ENCODE peak calls at places on chromosomes 2 and 18, in four cellular contexts. One of them, this sample, is unnamed.

GRCh38 chr18:55422456-55423185 is 165.4 kb downstream of the TCF4 start:
- DNase-seq in OCI-M1: no peak
- DNase-seq in NCI-H1092: no peak
- DNase-seq in activated T-helper 9 cell treated with anti-CD3 and anti-CD28 coated beads, Interleukin-2, amount 50 U/mL, for 16 hours: no peak
- DNase-seq in this sample: no peak

GRCh38 chr18:6052449-6052913 is 157.2 kb upstream of the TMEM200C start:
- DNase-seq in OCI-M1: no peak
- DNase-seq in NCI-H1092: no peak
- DNase-seq in activated T-helper 9 cell treated with anti-CD3 and anti-CD28 coated beads, Interleukin-2, amount 50 U/mL, for 16 hours: no peak
- DNase-seq in this sample: no peak

GRCh38 chr2:96773922-96774321 is 13.2 kb downstream of the CNNM4 start:
- DNase-seq in OCI-M1: peak
- DNase-seq in NCI-H1092: no peak
- DNase-seq in activated T-helper 9 cell treated with anti-CD3 and anti-CD28 coated beads, Interleukin-2, amount 50 U/mL, for 16 hours: peak
- DNase-seq in this sample: no peak

GRCh38 chr2:224412064-224412921 is 10.4 kb upstream of the FAM124B start:
- DNase-seq in OCI-M1: no peak
- DNase-seq in NCI-H1092: no peak
- DNase-seq in activated T-helper 9 cell treated with anti-CD3 and anti-CD28 coated beads, Interleukin-2, amount 50 U/mL, for 16 hours: no peak
- DNase-seq in this sample: no peak

GRCh38 chr2:147909178-147909577 is 64.3 kb downstream of the ACVR2A start:
- DNase-seq in OCI-M1: no peak
- DNase-seq in NCI-H1092: no peak
- DNase-seq in activated T-helper 9 cell treated with anti-CD3 and anti-CD28 coated beads, Interleukin-2, amount 50 U/mL, for 16 hours: no peak
- DNase-seq in this sample: no peak

GRCh38 chr2:201237486-201238241 is 22.7 kb upstream of the CASP8 start:
- DNase-seq in OCI-M1: peak
- DNase-seq in NCI-H1092: no peak
- DNase-seq in activated T-helper 9 cell treated with anti-CD3 and anti-CD28 coated beads, Interleukin-2, amount 50 U/mL, for 16 hours: no peak
- DNase-seq in this sample: no peak

GRCh38 chr2:61470122-61470951 is 550 bp downstream of the USP34 start:
- DNase-seq in OCI-M1: peak
- DNase-seq in NCI-H1092: peak
- DNase-seq in activated T-helper 9 cell treated with anti-CD3 and anti-CD28 coated beads, Interleukin-2, amount 50 U/mL, for 16 hours: peak
- DNase-seq in this sample: peak

GRCh38 chr18:74271656-74272055 is 20.1 kb downstream of the CYB5A start:
- DNase-seq in OCI-M1: no peak
- DNase-seq in NCI-H1092: no peak
- DNase-seq in activated T-helper 9 cell treated with anti-CD3 and anti-CD28 coated beads, Interleukin-2, amount 50 U/mL, for 16 hours: no peak
- DNase-seq in this sample: no peak

GRCh38 chr18:41875094-41875780 is 79.8 kb upstream of the PIK3C3 start:
- DNase-seq in OCI-M1: no peak
- DNase-seq in NCI-H1092: no peak
- DNase-seq in activated T-helper 9 cell treated with anti-CD3 and anti-CD28 coated beads, Interleukin-2, amount 50 U/mL, for 16 hours: no peak
- DNase-seq in this sample: no peak

GRCh38 chr2:149597050-149598013 is 9.8 kb upstream of the MMADHC start:
- DNase-seq in OCI-M1: peak
- DNase-seq in NCI-H1092: peak
- DNase-seq in activated T-helper 9 cell treated with anti-CD3 and anti-CD28 coated beads, Interleukin-2, amount 50 U/mL, for 16 hours: peak
- DNase-seq in this sample: peak

GRCh38 chr2:174003635-174004310 is 38.6 kb upstream of the SP3 start:
- DNase-seq in OCI-M1: no peak
- DNase-seq in NCI-H1092: no peak
- DNase-seq in activated T-helper 9 cell treated with anti-CD3 and anti-CD28 coated beads, Interleukin-2, amount 50 U/mL, for 16 hours: no peak
- DNase-seq in this sample: no peak

GRCh38 chr18:61676763-61677434 is 215.9 kb downstream of the RNF152 start:
- DNase-seq in OCI-M1: no peak
- DNase-seq in NCI-H1092: no peak
- DNase-seq in activated T-helper 9 cell treated with anti-CD3 and anti-CD28 coated beads, Interleukin-2, amount 50 U/mL, for 16 hours: no peak
- DNase-seq in this sample: no peak

GRCh38 chr2:10097352-10098148 is 17.3 kb upstream of the CYS1 start:
- DNase-seq in OCI-M1: peak
- DNase-seq in NCI-H1092: no peak
- DNase-seq in activated T-helper 9 cell treated with anti-CD3 and anti-CD28 coated beads, Interleukin-2, amount 50 U/mL, for 16 hours: no peak
- DNase-seq in this sample: peak

GRCh38 chr18:9017900-9018217 is 84.6 kb upstream of the NDUFV2 start:
- DNase-seq in OCI-M1: no peak
- DNase-seq in NCI-H1092: no peak
- DNase-seq in activated T-helper 9 cell treated with anti-CD3 and anti-CD28 coated beads, Interleukin-2, amount 50 U/mL, for 16 hours: no peak
- DNase-seq in this sample: no peak

GRCh38 chr2:42385225-42385624 is 24.2 kb upstream of the COX7A2L start:
- DNase-seq in OCI-M1: peak
- DNase-seq in NCI-H1092: no peak
- DNase-seq in activated T-helper 9 cell treated with anti-CD3 and anti-CD28 coated beads, Interleukin-2, amount 50 U/mL, for 16 hours: no peak
- DNase-seq in this sample: peak

GRCh38 chr2:179340678-179341077 is 76.0 kb upstream of the SESTD1 start:
- DNase-seq in OCI-M1: peak
- DNase-seq in NCI-H1092: peak
- DNase-seq in activated T-helper 9 cell treated with anti-CD3 and anti-CD28 coated beads, Interleukin-2, amount 50 U/mL, for 16 hours: no peak
- DNase-seq in this sample: peak

GRCh38 chr2:159124931-159125467 is 156.6 kb downstream of the TANC1 start:
- DNase-seq in OCI-M1: peak
- DNase-seq in NCI-H1092: no peak
- DNase-seq in activated T-helper 9 cell treated with anti-CD3 and anti-CD28 coated beads, Interleukin-2, amount 50 U/mL, for 16 hours: no peak
- DNase-seq in this sample: no peak

GRCh38 chr2:84906900-84907714 is 1.7 kb downstream of the TMSB10 start:
- DNase-seq in OCI-M1: peak
- DNase-seq in NCI-H1092: no peak
- DNase-seq in activated T-helper 9 cell treated with anti-CD3 and anti-CD28 coated beads, Interleukin-2, amount 50 U/mL, for 16 hours: no peak
- DNase-seq in this sample: no peak

GRCh38 chr2:110678457-110679336 is 834 bp upstream of the BUB1 start:
- DNase-seq in OCI-M1: peak
- DNase-seq in NCI-H1092: peak
- DNase-seq in activated T-helper 9 cell treated with anti-CD3 and anti-CD28 coated beads, Interleukin-2, amount 50 U/mL, for 16 hours: no peak
- DNase-seq in this sample: peak

GRCh38 chr2:191109888-191110287 is 40.9 kb downstream of the STAT4 start:
- DNase-seq in OCI-M1: no peak
- DNase-seq in NCI-H1092: no peak
- DNase-seq in activated T-helper 9 cell treated with anti-CD3 and anti-CD28 coated beads, Interleukin-2, amount 50 U/mL, for 16 hours: no peak
- DNase-seq in this sample: no peak